ENCODE peak calls at places on chromosome 7, in six cellular contexts. One of them, this sample, is unnamed.

GRCh38 chr7:71645836-71646235 is 513.9 kb downstream of the GALNT17 start:
- DNase-seq in T-helper 1 cell: no peak
- DNase-seq in stimulated activated CD4-positive, alpha-beta T cell treated with anti-CD3 and anti-CD28 coated beads, Interleukin-1b, Interleukin-23, amount 100 ng/mL, for 4 hours: no peak
- DNase-seq in M059J: peak
- DNase-seq in progenitor cell of endocrine pancreas: no peak
- DNase-seq in right cardiac atrium: no peak
- DNase-seq in this sample: no peak

GRCh38 chr7:128833148-128833938 is 3.1 kb downstream of the FLNC start:
- DNase-seq in T-helper 1 cell: no peak
- DNase-seq in right cardiac atrium: peak
- DNase-seq in stimulated activated CD4-positive, alpha-beta T cell treated with anti-CD3 and anti-CD28 coated beads, Interleukin-1b, Interleukin-23, amount 100 ng/mL, for 4 hours: no peak
- DNase-seq in M059J: peak
- DNase-seq in progenitor cell of endocrine pancreas: no peak
- DNase-seq in this sample: no peak

GRCh38 chr7:128210590-128211570 is 30.2 kb upstream of the LEP start:
- DNase-seq in T-helper 1 cell: no peak
- DNase-seq in stimulated activated CD4-positive, alpha-beta T cell treated with anti-CD3 and anti-CD28 coated beads, Interleukin-1b, Interleukin-23, amount 100 ng/mL, for 4 hours: no peak
- DNase-seq in M059J: no peak
- DNase-seq in right cardiac atrium: no peak
- DNase-seq in progenitor cell of endocrine pancreas: no peak
- DNase-seq in this sample: no peak

GRCh38 chr7:149495785-149496641 is 1.6 kb downstream of the ZNF746 start:
- DNase-seq in stimulated activated CD4-positive, alpha-beta T cell treated with anti-CD3 and anti-CD28 coated beads, Interleukin-1b, Interleukin-23, amount 100 ng/mL, for 4 hours: no peak
- DNase-seq in M059J: peak
- DNase-seq in T-helper 1 cell: no peak
- DNase-seq in progenitor cell of endocrine pancreas: no peak
- DNase-seq in right cardiac atrium: peak
- DNase-seq in this sample: no peak

GRCh38 chr7:24301703-24302102 is 17.7 kb downstream of the NPY start:
- DNase-seq in progenitor cell of endocrine pancreas: no peak
- DNase-seq in T-helper 1 cell: no peak
- DNase-seq in M059J: no peak
- DNase-seq in right cardiac atrium: no peak
- DNase-seq in stimulated activated CD4-positive, alpha-beta T cell treated with anti-CD3 and anti-CD28 coated beads, Interleukin-1b, Interleukin-23, amount 100 ng/mL, for 4 hours: no peak
- DNase-seq in this sample: no peak

GRCh38 chr7:151599401-151600227 is 79.9 kb upstream of the RHEB start:
- DNase-seq in T-helper 1 cell: no peak
- DNase-seq in M059J: peak
- DNase-seq in right cardiac atrium: no peak
- DNase-seq in progenitor cell of endocrine pancreas: no peak
- DNase-seq in stimulated activated CD4-positive, alpha-beta T cell treated with anti-CD3 and anti-CD28 coated beads, Interleukin-1b, Interleukin-23, amount 100 ng/mL, for 4 hours: no peak
- DNase-seq in this sample: no peak

GRCh38 chr7:125506331-125506730 is 576.7 kb upstream of the POT1 start:
- DNase-seq in stimulated activated CD4-positive, alpha-beta T cell treated with anti-CD3 and anti-CD28 coated beads, Interleukin-1b, Interleukin-23, amount 100 ng/mL, for 4 hours: no peak
- DNase-seq in right cardiac atrium: no peak
- DNase-seq in T-helper 1 cell: no peak
- DNase-seq in M059J: no peak
- DNase-seq in progenitor cell of endocrine pancreas: no peak
- DNase-seq in this sample: no peak

GRCh38 chr7:155363146-155363539 is 65.5 kb downstream of the INSIG1 start:
- DNase-seq in M059J: no peak
- DNase-seq in right cardiac atrium: no peak
- DNase-seq in progenitor cell of endocrine pancreas: no peak
- DNase-seq in stimulated activated CD4-positive, alpha-beta T cell treated with anti-CD3 and anti-CD28 coated beads, Interleukin-1b, Interleukin-23, amount 100 ng/mL, for 4 hours: no peak
- DNase-seq in T-helper 1 cell: no peak
- DNase-seq in this sample: no peak

GRCh38 chr7:1725199-1725701 is 55.2 kb downstream of the ELFN1 start:
- DNase-seq in stimulated activated CD4-positive, alpha-beta T cell treated with anti-CD3 and anti-CD28 coated beads, Interleukin-1b, Interleukin-23, amount 100 ng/mL, for 4 hours: no peak
- DNase-seq in progenitor cell of endocrine pancreas: no peak
- DNase-seq in M059J: no peak
- DNase-seq in T-helper 1 cell: no peak
- DNase-seq in right cardiac atrium: peak
- DNase-seq in this sample: no peak

GRCh38 chr7:96120856-96121255 is 201.0 kb downstream of the SLC25A13 start:
- DNase-seq in right cardiac atrium: no peak
- DNase-seq in T-helper 1 cell: no peak
- DNase-seq in M059J: no peak
- DNase-seq in stimulated activated CD4-positive, alpha-beta T cell treated with anti-CD3 and anti-CD28 coated beads, Interleukin-1b, Interleukin-23, amount 100 ng/mL, for 4 hours: no peak
- DNase-seq in progenitor cell of endocrine pancreas: no peak
- DNase-seq in this sample: no peak

GRCh38 chr7:135260470-135260869 is 26.8 kb downstream of the STRA8 start:
- DNase-seq in stimulated activated CD4-positive, alpha-beta T cell treated with anti-CD3 and anti-CD28 coated beads, Interleukin-1b, Interleukin-23, amount 100 ng/mL, for 4 hours: no peak
- DNase-seq in M059J: no peak
- DNase-seq in progenitor cell of endocrine pancreas: no peak
- DNase-seq in right cardiac atrium: no peak
- DNase-seq in T-helper 1 cell: no peak
- DNase-seq in this sample: no peak

This sample was measured in Jurkat, Clone E6-1.